ENCODE peak calls at places on chromosomes 11 and 22, in five cellular contexts. W is stimulated activated CD4-positive, alpha-beta T cell treated with anti-CD3 and anti-CD28 coated beads, Interleukin-1b, Interleukin-23, amount 100 ng/mL, for 1 hour; D is lower lobe of right lung; O is AG10803; F is fibroblast of mammary gland. T is an unnamed sample.

GRCh38 chr22:37079668-37080171 is 28.2 kb downstream of the KCTD17 start:
- DNase-seq in W (no peak), D (peak), O (peak), F (peak), T (no peak)

GRCh38 chr11:94028436-94028835 is 7.3 kb downstream of the HEPHL1 start:
- DNase-seq in W (no peak), D (no peak), O (peak), F (peak), T (peak)

GRCh38 chr11:94519478-94520084 is 7.3 kb downstream of the C11orf97 start:
- DNase-seq in W (no peak), D (no peak), O (peak), F (peak), T (no peak)

GRCh38 chr11:12172493-12173013 is 62.2 kb downstream of the MICAL2 start:
- DNase-seq in W (no peak), D (no peak), O (no peak), F (no peak), T (no peak)

GRCh38 chr22:27905638-27906037 is 13.4 kb downstream of the PITPNB start:
- DNase-seq in W (no peak), D (no peak), O (peak), F (peak), T (no peak)

GRCh38 chr11:965206-965775 is 39.6 kb downstream of the AP2A2 start:
- DNase-seq in W (no peak), D (no peak), O (no peak), F (no peak), T (no peak)

GRCh38 chr11:30455025-30455424 is 131.1 kb downstream of the MPPED2 start:
- DNase-seq in W (no peak), D (no peak), O (no peak), F (no peak), T (no peak)

GRCh38 chr11:89421718-89422117 is 69.5 kb downstream of the NOX4 start:
- DNase-seq in W (no peak), D (no peak), O (no peak), F (no peak), T (no peak)

GRCh38 chr11:37500425-37500824 is 902.4 kb upstream of the RAG2 start:
- DNase-seq in W (no peak), D (no peak), O (no peak), F (no peak), T (no peak)

GRCh38 chr11:109892321-109892794 is 200.8 kb upstream of the ZC3H12C start:
- DNase-seq in W (no peak), D (no peak), O (no peak), F (no peak), T (no peak)

GRCh38 chr22:20253161-20253560 is 15.0 kb downstream of the RTN4R start:
- DNase-seq in W (no peak), D (no peak), O (no peak), F (no peak), T (no peak)

GRCh38 chr11:134742228-134742612 is 330.2 kb upstream of the B3GAT1 start:
- DNase-seq in W (no peak), D (no peak), O (no peak), F (no peak), T (no peak)

GRCh38 chr11:95512177-95512576 is 277.4 kb downstream of the FAM76B start:
- DNase-seq in W (no peak), D (no peak), O (peak), F (peak), T (no peak)

GRCh38 chr22:23533771-23534191 is 46.3 kb downstream of the IGLL1 start:
- DNase-seq in W (no peak), D (peak), O (no peak), F (no peak), T (no peak)

GRCh38 chr22:30876221-30876751 is 92.3 kb downstream of the MORC2 start:
- DNase-seq in W (no peak), D (peak), O (no peak), F (no peak), T (no peak)

GRCh38 chr22:39559456-39560105 is 11.0 kb upstream of the CACNA1I start:
- DNase-seq in W (no peak), D (no peak), O (peak), F (no peak), T (no peak)

GRCh38 chr11:121892131-121892681 is 223.8 kb downstream of the BLID start:
- DNase-seq in W (no peak), D (no peak), O (peak), F (peak), T (peak)